ENCODE peak calls at places on chromosomes 5 and 9, in ten cellular contexts. A, F, L, C, Y, D, W, R, M and I are unnamed samples. For H3K4me1, the result is how much of the 10 kb centered on the place peaks cover.

GRCh38 chr9:89956331-89956730 is 351.5 kb downstream of the GADD45G start:
- DNase-seq in A (no peak), F (no peak), L (no peak), C (no peak), Y (no peak), D (no peak), W (no peak), R (no peak), M (no peak), I (no peak)

GRCh38 chr5:169910393-169910792 is 69.9 kb downstream of the INSYN2B start:
- DNase-seq in A (no peak), F (no peak), L (no peak), C (no peak), Y (no peak), D (no peak), W (no peak), R (no peak), M (no peak), I (no peak)

GRCh38 chr9:134738869-134739659 is 97.5 kb downstream of the COL5A1 start:
- DNase-seq in A (peak), F (peak), L (peak), C (peak), Y (no peak), D (peak), W (peak), R (peak), M (peak), I (no peak)

GRCh38 chr5:131064669-131065371 is 100.2 kb downstream of the HINT1 start:
- DNase-seq in A (no peak), F (no peak), L (no peak), C (no peak), Y (no peak), D (no peak), W (no peak), R (no peak), M (no peak), I (no peak)

GRCh38 chr5:82329393-82329792 is 51.2 kb upstream of the RPS23 start:
- DNase-seq in A (no peak), F (no peak), L (no peak), C (no peak), Y (no peak), D (no peak), W (no peak), R (no peak), M (no peak), I (no peak)

GRCh38 chr5:151773979-151774378 is 2.2 kb downstream of the G3BP1 start:
- DNase-seq in A (no peak), F (no peak), L (no peak), C (no peak), Y (no peak), D (no peak), W (no peak), R (no peak), M (no peak), I (no peak)

GRCh38 chr9:124660341-124660801 is 110.7 kb downstream of the NR6A1 start:
- DNase-seq in A (peak), F (peak), L (no peak), C (peak), Y (no peak), D (peak), W (no peak), R (peak), M (no peak), I (no peak)

GRCh38 chr9:126626117-126627022 is 12.6 kb downstream of the LMX1B start:
- DNase-seq in A (peak), F (no peak), L (no peak), C (no peak), Y (no peak), D (no peak), W (no peak), R (no peak), M (no peak), I (no peak)

GRCh38 chr5:140113180-140113698 is 670 bp upstream of the PURA start:
- DNase-seq in A (peak), F (peak), L (peak), C (peak), Y (peak), D (no peak), W (no peak), R (no peak), M (no peak), I (peak)

GRCh38 chr9:131524578-131525315 is 6.3 kb downstream of the UCK1 start:
- DNase-seq in A (no peak), F (no peak), L (no peak), C (no peak), Y (no peak), D (peak), W (no peak), R (no peak), M (no peak), I (no peak)

GRCh38 chr5:40078907-40079575 is 600.7 kb upstream of the PTGER4 start:
- DNase-seq in A (no peak), F (no peak), L (no peak), C (no peak), Y (no peak), D (no peak), W (no peak), R (no peak), M (no peak), I (no peak)

GRCh38 chr9:125633116-125633743 is 73.8 kb downstream of the MAPKAP1 start:
- DNase-seq in A (no peak), F (no peak), L (no peak), C (no peak), Y (no peak), D (no peak), W (no peak), R (no peak), M (no peak), I (no peak)

GRCh38 chr5:102879741-102880140 is 124.6 kb downstream of the PAM start:
- DNase-seq in A (no peak), F (peak), L (no peak), C (no peak), Y (no peak), D (no peak), W (no peak), R (no peak), M (no peak), I (no peak)

GRCh38 chr9:98085955-98086354 is 29.4 kb downstream of the NANS start:
- DNase-seq in A (peak), F (no peak), L (no peak), C (no peak), Y (no peak), D (no peak), W (no peak), R (no peak), M (no peak), I (no peak)

GRCh38 chr9:95305770-95306492 is 11.6 kb downstream of the FANCC start:
- DNase-seq in A (peak), F (no peak), L (no peak), C (no peak), Y (no peak), D (peak), W (no peak), R (no peak), M (no peak), I (no peak)

GRCh38 chr9:38486056-38486455 is 61.8 kb upstream of the IGFBPL1 start:
- DNase-seq in A (no peak), F (no peak), L (no peak), C (no peak), Y (no peak), D (no peak), W (no peak), R (no peak), M (no peak), I (no peak)

DNA sequence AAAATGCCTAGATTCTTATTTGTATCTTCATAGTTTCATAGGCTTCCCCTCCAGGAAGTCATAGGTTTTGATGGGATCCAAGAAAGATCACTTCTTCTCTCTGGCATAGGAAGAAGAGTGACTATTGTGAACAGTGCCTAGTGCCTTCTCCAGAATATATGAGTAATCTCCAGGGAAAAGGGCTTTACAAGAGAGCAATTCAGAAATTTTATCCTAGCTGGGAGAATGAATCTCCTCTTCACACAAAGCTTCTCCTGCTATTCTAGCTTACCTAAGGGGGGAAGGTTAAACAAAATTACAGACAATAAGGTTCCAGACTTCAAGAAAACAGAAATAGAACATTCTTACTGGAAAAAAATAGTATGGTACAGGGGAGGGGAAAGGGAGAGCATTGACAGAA is 1193.3 kb upstream of the CDH6 start:
- DNase-seq in A (no peak), F (no peak), L (no peak), C (no peak), Y (no peak), D (no peak), W (no peak), R (no peak), M (no peak), I (no peak)
- H3K4me1 ChIP-seq in A (under half), F (under half), L (under half), C (under half), Y (under half), D (under half), W (under half), R (under half), M (under half), I (under half)

GRCh38 chr5:179265529-179266290 is 79.6 kb downstream of the ADAMTS2 start:
- DNase-seq in A (peak), F (peak), L (peak), C (peak), Y (peak), D (peak), W (peak), R (no peak), M (peak), I (peak)
- H3K4me3 ChIP-seq in A (no peak), F (no peak), L (no peak), C (no peak), Y (no peak), D (no peak), W (peak), R (peak), M (no peak), I (no peak)

DNA sequence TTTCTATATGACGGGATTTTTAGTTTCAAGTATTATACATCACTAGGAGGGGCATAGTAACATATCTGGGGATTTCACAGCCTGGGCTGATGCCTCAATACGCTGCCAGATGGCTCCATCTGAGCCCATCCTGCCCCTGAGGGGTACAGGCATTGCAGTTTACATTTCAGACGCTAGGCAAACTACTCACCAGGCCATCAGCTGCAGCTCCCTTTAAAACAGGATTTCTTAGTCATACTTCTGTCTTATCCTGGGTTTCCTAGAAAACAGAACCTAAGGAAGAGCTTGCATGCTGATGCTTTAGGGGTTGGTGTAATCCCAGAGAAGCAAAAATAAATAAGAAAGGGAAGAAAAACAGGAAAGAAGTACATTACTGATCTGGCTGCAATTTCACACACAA is 372.8 kb upstream of the PIK3R1 start:
- DNase-seq in A (peak), F (no peak), L (no peak), C (peak), Y (no peak), D (no peak), W (no peak), R (no peak), M (no peak), I (no peak)
- TF ChIP-seq CTCF in A (peak), F (no peak), L (no peak), C (peak), Y (no peak), D (no peak), W (no peak), R (no peak), M (no peak), I (no peak)

GRCh38 chr5:149207821-149208220 is 63.8 kb upstream of the AFAP1L1 start:
- DNase-seq in A (no peak), F (no peak), L (no peak), C (no peak), Y (no peak), D (no peak), W (no peak), R (no peak), M (no peak), I (no peak)

GRCh38 chr5:149205625-149206523 is 64.6 kb downstream of the ABLIM3 start:
- DNase-seq in A (no peak), F (no peak), L (peak), C (no peak), Y (peak), D (peak), W (no peak), R (no peak), M (peak), I (no peak)

GRCh38 chr5:149210229-149210628 is 61.4 kb upstream of the AFAP1L1 start:
- DNase-seq in A (no peak), F (no peak), L (no peak), C (no peak), Y (no peak), D (peak), W (no peak), R (peak), M (peak), I (no peak)

GRCh38 chr5:149203896-149204544 is 62.7 kb downstream of the ABLIM3 start:
- DNase-seq in A (no peak), F (no peak), L (no peak), C (no peak), Y (no peak), D (peak), W (no peak), R (no peak), M (no peak), I (no peak)

DNA sequence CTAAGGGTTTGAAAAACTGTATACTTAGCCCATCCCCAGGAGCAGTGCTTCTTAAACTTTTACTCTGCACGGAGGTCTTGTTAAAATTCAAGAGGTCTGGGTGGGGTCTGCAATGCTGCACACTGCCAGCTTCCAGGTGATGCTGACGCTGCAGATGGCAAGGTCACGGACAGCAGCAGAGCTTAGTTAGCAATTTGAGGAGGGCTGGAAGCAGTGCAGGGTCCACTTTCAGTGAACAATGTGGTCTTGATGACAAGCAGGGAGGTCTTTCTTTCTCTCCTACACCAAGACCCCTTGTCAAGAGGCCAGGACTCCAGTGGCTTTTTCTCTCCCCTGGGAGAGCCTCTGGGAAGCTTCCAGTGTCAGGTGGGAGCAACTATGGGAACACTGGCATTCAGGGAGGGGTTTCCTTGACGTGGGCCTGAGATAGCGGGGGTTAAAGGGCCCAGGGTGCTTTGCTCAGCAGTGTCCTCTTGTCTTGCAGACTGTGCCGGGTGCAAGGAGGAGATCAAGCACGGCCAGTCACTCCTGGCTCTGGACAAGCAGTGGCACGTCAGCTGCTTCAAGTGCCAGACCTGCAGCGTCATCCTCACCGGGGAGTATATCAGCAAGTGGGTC is 65.0 kb upstream of the AFAP1L1 start:
- DNase-seq in A (no peak), F (no peak), L (no peak), C (no peak), Y (no peak), D (peak), W (no peak), R (no peak), M (peak), I (no peak)
- H3K4me1 ChIP-seq in A (under half), F (under half), L (under half), C (under half), Y (under half), D (under half), W (under half), R (under half), M (half or more), I (under half)

DNA sequence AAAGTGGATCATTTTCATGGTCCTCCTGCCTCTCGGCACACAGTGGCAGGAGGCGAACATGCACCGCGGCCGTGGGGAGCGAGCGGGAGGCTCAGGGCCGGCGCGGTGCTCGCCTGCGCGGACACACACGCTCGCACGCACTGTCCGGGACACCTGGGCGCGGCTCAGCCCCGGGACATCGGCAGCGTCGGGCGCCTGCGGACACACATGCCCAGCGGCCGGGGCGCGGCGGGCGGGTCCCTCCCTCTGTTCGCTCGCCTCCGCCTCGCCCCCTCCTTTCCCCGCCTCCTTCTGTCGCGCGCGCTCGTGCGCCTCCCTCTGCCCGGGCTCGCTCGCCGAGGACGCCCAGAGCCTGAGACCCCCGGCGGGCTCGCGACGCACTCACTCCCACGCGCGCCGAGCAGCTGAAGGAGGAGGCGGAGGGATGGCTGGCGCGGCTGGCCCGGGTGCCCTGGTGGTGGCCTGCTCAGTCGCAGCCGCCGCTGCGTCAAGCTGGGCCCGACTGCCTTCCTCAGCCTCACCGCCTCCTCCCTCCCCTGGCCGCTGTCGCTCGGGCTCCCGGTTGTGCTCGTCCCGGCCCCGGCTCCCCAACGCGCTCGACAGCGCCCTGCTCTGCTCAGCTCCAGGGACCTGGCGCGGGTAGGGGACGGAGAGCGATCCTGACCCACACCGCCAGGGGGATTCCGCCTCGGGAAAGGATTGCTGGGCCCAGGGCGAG is at the start of gene FRMD3:
- DNase-seq in A (peak), F (peak), L (peak), C (peak), Y (peak), D (peak), W (peak), R (peak), M (peak), I (peak)
- H3K4me3 ChIP-seq in A (peak), F (peak), L (peak), C (peak), Y (peak), D (peak), W (peak), R (peak), M (peak), I (peak)